ENCODE peak calls at places on chromosomes 12 and 14, in five cellular contexts. V is endothelial cell of umbilical vein, W is HepG2, F is K562, Z is H1. S is an unnamed sample.

GRCh38 chr12:93390565-93391297 is 13.0 kb downstream of the NUDT4 start:
- DNase-seq in V (no peak), W (no peak), Z (no peak), F (no peak), S (no peak)

GRCh38 chr12:96195845-96196451 is 1.8 kb downstream of the ELK3 start:
- DNase-seq in Z (no peak), W (no peak), F (no peak), V (peak), S (peak)

GRCh38 chr14:104102282-104102914 is 16.9 kb downstream of the ASPG start:
- DNase-seq in V (no peak), W (no peak), F (no peak), Z (no peak), S (no peak)

GRCh38 chr14:58296731-58297130 is 1.6 kb upstream of the ARID4A start:
- DNase-seq in Z (no peak), F (peak), W (no peak), V (peak), S (no peak)

GRCh38 chr12:11347810-11348209 is 37.6 kb upstream of the PRB4 start:
- DNase-seq in V (no peak), Z (no peak), W (no peak), F (no peak), S (no peak)

GRCh38 chr12:108812324-108812723 is 45.1 kb downstream of the SSH1 start:
- DNase-seq in W (no peak), V (no peak), Z (no peak), F (no peak), S (no peak)

GRCh38 chr12:65014504-65015271 is 106.4 kb downstream of the WIF1 start:
- DNase-seq in F (no peak), V (no peak), W (no peak), Z (no peak), S (no peak)

GRCh38 chr12:121452356-121453021 is 52.6 kb downstream of the RNF34 start:
- DNase-seq in F (no peak), Z (no peak), V (peak), W (no peak), S (no peak)

GRCh38 chr14:55600784-55601561 is 21.0 kb downstream of the KTN1 start:
- DNase-seq in W (no peak), V (peak), F (no peak), Z (no peak), S (peak)

GRCh38 chr12:22893878-22894277 is 268.9 kb downstream of the ETNK1 start:
- DNase-seq in W (no peak), Z (no peak), V (no peak), F (no peak), S (no peak)

GRCh38 chr12:110037315-110037714 is 11.0 kb downstream of the C12orf76 start:
- DNase-seq in V (no peak), W (no peak), F (no peak), Z (no peak), S (no peak)

GRCh38 chr12:30110970-30111586 is 327.3 kb upstream of the TMTC1 start:
- DNase-seq in W (no peak), Z (no peak), V (peak), F (no peak), S (no peak)

GRCh38 chr14:43005807-43006206 is 1399.1 kb downstream of the LRFN5 start:
- DNase-seq in V (no peak), Z (no peak), W (no peak), F (no peak), S (no peak)

GRCh38 chr12:48985475-48985897 is 7.4 kb downstream of the WNT1 start:
- DNase-seq in F (no peak), W (no peak), V (no peak), Z (no peak), S (no peak)

GRCh38 chr12:42698213-42698612 is 108.7 kb upstream of the PRICKLE1 start:
- DNase-seq in W (no peak), Z (no peak), F (no peak), V (no peak), S (no peak)

GRCh38 chr12:118103231-118103600 is 595 bp downstream of the VSIG10 start:
- DNase-seq in F (no peak), Z (no peak), V (peak), W (no peak), S (peak)

GRCh38 chr12:60921541-60921940 is 1325.7 kb downstream of the SLC16A7 start:
- DNase-seq in Z (no peak), W (no peak), V (no peak), F (no peak), S (no peak)

GRCh38 chr12:27969901-27970390 is 2.6 kb downstream of the PTHLH start:
- DNase-seq in F (peak), V (peak), W (peak), Z (no peak), S (peak)
- TF ChIP-seq POLR2A in F (no peak), V (no peak), W (no peak), Z (no peak), S (peak)

DNA sequence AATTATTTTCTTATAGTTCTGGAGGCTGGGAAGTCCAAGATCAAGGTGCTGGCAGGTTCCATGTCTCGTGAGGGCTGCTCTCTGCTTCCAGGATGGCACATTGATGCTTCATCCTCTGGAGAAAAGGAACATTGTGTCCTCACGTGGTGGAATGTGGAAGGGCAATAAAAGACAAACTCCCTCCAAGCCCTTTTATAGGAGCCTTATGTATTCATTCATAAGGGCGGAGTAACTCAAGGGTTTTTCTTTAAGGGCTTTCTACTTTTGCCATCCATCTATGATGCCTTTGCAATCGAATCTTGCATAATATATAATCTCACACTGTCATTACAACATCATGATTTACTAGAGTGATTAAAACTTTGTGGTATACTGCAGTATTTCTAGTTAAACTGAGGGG is 132.7 kb upstream of the DDHD1 start:
- DNase-seq in W (no peak), V (no peak), F (no peak), Z (no peak), S (peak)
- TF ChIP-seq JUN in W (no peak), V (no peak), F (no peak), Z (no peak), S (no peak)

DNA sequence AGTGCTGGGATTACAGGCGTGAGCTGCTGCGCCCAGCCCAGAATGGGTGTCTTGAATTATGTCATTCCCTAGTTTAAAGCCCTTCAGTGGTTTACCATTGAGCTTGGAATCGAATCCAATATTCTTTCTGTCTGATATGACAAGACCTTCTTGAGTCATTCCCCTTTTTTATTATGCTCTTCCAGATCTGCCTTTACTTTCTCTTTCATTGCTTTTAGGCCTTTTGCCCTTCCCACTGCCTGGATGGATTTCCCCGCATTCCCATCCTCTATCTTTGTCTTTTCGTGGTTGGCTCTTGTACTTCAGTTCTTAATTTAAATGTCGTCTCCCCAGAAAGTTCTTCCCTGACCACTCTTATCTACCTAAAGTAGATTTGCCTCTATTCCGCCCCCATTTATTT is 1.6 kb downstream of the TRAFD1 start:
- DNase-seq in V (no peak), W (no peak), Z (no peak), F (no peak), S (no peak)
- TF ChIP-seq POLR2A in V (no peak), W (no peak), Z (no peak), F (no peak), S (no peak)

GRCh38 chr12:12610711-12611110 is 965 bp upstream of the CREBL2 start:
- DNase-seq in W (no peak), F (no peak), V (no peak), Z (no peak), S (no peak)

GRCh38 chr12:12611512-12612306 is at the start of gene CREBL2:
- DNase-seq in Z (peak), V (peak), W (peak), F (peak), S (peak)

GRCh38 chr12:12613334-12613733 is 1.7 kb downstream of the CREBL2 start:
- DNase-seq in F (no peak), W (no peak), V (no peak), Z (no peak), S (no peak)

GRCh38 chr12:12614342-12614741 is 2.7 kb downstream of the CREBL2 start:
- DNase-seq in Z (no peak), W (no peak), F (no peak), V (no peak), S (no peak)

GRCh38 chr12:12612403-12612802 is 727 bp downstream of the CREBL2 start:
- DNase-seq in W (peak), Z (no peak), F (no peak), V (peak), S (peak)
- TF ChIP-seq JUN in W (no peak), Z (no peak), F (no peak), V (no peak), S (no peak)

GRCh38 chr12:9365296-9365695 is 157.1 kb upstream of the PZP start:
- DNase-seq in V (no peak), F (no peak), W (no peak), Z (no peak), S (no peak)

GRCh38 chr12:9367201-9367600 is 159.0 kb upstream of the PZP start:
- DNase-seq in V (no peak), F (no peak), Z (no peak), W (no peak), S (no peak)

GRCh38 chr12:9361879-9362326 is 153.7 kb upstream of the PZP start:
- DNase-seq in Z (no peak), V (no peak), F (no peak), W (no peak), S (no peak)

GRCh38 chr12:9363145-9363544 is 154.9 kb upstream of the PZP start:
- DNase-seq in V (no peak), W (no peak), F (no peak), Z (no peak), S (no peak)

DNA sequence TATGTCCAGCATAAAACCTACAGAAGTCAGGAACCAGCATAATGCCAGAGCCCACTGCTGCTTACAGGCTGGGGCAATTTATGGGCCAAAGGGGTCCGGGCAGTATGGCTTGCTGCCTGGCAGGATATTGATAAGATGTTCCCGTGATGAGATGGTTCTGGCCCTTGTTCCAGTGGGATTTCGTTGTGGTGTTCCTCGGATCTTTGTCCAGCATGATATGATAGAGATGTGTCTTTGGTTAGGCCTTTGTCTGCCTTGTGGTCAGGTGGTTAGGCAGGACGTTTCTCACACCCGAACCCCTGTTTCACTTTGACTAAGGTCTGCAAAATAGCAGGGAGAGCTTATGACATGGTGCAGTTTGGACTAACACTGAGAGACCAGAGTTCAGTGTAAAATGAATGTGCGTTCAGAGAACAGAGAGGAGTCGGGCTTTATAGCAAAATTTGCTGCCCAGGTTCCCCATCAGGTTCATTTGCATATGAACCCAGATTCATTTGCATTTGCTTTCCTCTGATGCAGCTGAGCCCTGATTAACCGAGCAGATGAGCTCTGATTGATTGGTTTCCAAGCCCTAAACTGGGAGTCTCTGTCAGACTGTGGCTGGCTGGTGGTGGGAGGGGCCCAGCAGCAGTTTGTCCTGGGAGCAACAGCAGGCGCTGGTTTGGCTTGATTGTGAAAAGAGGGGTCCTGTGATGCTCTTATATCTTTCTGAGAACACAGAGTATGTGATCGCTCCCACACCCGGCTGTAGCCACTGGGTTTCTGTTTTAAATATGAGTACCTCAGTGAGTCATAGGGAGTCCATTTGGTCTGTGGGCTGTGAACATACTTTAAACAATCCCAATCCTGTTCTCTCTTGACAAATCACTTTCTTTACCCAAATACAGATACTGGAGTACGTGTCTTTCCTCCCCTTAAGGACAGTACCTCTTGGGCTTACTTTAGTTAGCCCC is 156.3 kb upstream of the PZP start:
- DNase-seq in V (no peak), W (peak), F (no peak), Z (peak), S (no peak)
- TF ChIP-seq POLR2A in V (no peak), W (peak), F (peak), Z (peak), S (no peak)

DNA sequence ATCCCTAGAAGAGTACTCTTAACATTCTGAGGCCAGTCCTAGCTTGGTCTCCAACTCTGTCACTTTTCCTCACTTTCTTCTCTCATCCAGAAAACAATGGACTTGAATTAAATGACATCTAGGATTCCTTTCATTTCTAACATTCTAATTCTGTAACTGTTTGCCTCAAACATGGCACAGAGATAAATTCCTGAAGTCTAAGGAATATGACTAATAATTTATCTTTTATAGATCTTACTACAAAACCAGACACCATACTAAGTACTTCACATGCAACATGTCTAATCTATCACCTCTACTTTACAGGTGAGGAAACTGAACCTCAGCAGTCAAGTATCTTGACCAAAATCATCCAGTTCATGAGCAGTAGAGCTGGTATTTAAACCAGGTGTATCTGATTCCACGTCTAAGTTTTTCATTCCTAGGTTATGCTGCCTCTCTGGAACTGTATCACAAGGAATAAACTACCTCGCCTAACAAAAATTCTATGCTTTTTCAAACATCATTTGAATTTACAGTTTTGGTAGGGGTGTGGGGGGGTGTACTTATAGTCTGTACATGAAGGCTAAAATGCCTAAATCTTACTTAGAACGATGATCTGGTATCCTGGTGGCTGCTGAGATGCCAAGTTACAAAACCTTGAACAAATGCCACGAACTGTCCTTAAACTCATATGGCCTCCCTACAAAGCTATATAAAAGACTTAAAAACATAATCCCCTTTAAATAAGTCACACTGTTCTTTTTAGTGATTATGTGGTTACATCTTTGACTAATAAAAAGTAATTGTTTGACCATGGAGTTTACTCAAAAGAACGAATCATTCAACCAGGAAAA is 41.6 kb downstream of the ATXN2 start:
- DNase-seq in W (no peak), V (no peak), F (no peak), Z (no peak), S (no peak)
- TF ChIP-seq JUN in W (no peak), V (no peak), F (no peak), Z (no peak), S (no peak)

GRCh38 chr12:98503593-98504367 is 11.6 kb upstream of the TMPO start:
- DNase-seq in W (peak), F (peak), V (peak), Z (peak), S (peak)
- TF ChIP-seq POLR2A in W (peak), F (peak), V (peak), Z (peak), S (peak)